ENCODE peak calls at places on chromosomes 12 and 14, in six cellular contexts. K, Z, G, I, S and M are unnamed samples.

GRCh38 chr12:59929091-59929490 is 333.3 kb downstream of the SLC16A7 start:
- DNase-seq in K (no peak), Z (no peak), G (no peak), I (no peak), S (no peak), M (peak; percentile 78)

GRCh38 chr14:31926123-31926522 is 151.0 kb upstream of the ARHGAP5 start:
- DNase-seq in K (no peak), Z (peak; percentile 70), G (no peak), I (no peak), S (no peak), M (no peak)

GRCh38 chr14:31990959-31991541 is 86.1 kb upstream of the ARHGAP5 start:
- DNase-seq in K (no peak), Z (no peak), G (no peak), I (no peak), S (no peak), M (no peak)

GRCh38 chr14:64807588-64807987 is 72.1 kb downstream of the SPTB start:
- DNase-seq in K (peak; percentile 76), Z (no peak), G (no peak), I (no peak), S (no peak), M (no peak)

GRCh38 chr14:93092606-93093556 is 22.8 kb downstream of the ITPK1 start:
- DNase-seq in K (no peak), Z (no peak), G (no peak), I (no peak), S (no peak), M (no peak)

GRCh38 chr12:49728446-49728845 is 12.9 kb upstream of the TMBIM6 start:
- DNase-seq in K (no peak), Z (no peak), G (no peak), I (no peak), S (no peak), M (no peak)

GRCh38 chr12:50642035-50642451 is 121.9 kb upstream of the ATF1 start:
- DNase-seq in K (no peak), Z (no peak), G (no peak), I (no peak), S (no peak), M (no peak)

GRCh38 chr12:12745576-12746211 is 28.5 kb downstream of the CDKN1B start:
- DNase-seq in K (no peak), Z (no peak), G (no peak), I (no peak), S (no peak), M (no peak)

GRCh38 chr12:84920331-84920730 is 7.7 kb upstream of the SLC6A15 start:
- DNase-seq in K (no peak), Z (no peak), G (no peak), I (no peak), S (no peak), M (no peak)

GRCh38 chr12:106386836-106387555 is 29.4 kb downstream of the POLR3B start:
- DNase-seq in K (no peak), Z (no peak), G (no peak), I (no peak), S (no peak), M (no peak)

GRCh38 chr14:100292301-100292775 is 13.9 kb downstream of the SLC25A29 start:
- DNase-seq in K (no peak), Z (no peak), G (no peak), I (no peak), S (no peak), M (no peak)

GRCh38 chr14:104102282-104102914 is 16.9 kb downstream of the ASPG start:
- DNase-seq in K (peak; percentile 9), Z (no peak), G (no peak), I (peak; percentile 45), S (no peak), M (peak; percentile 50)

GRCh38 chr14:69091695-69092094 is 61.2 kb downstream of the DCAF5 start:
- DNase-seq in K (no peak), Z (no peak), G (peak; percentile 72), I (no peak), S (no peak), M (no peak)

GRCh38 chr12:45939759-45940158 is 50.6 kb downstream of the SCAF11 start:
- DNase-seq in K (no peak), Z (no peak), G (no peak), I (no peak), S (no peak), M (no peak)

GRCh38 chr14:53180272-53181221 is 27.4 kb upstream of the DDHD1 start:
- DNase-seq in K (no peak), Z (peak; percentile 91), G (peak; percentile 55), I (no peak), S (no peak), M (no peak)

GRCh38 chr12:69642531-69642930 is 31.8 kb upstream of the LRRC10 start:
- DNase-seq in K (peak; percentile 53), Z (no peak), G (no peak), I (no peak), S (no peak), M (no peak)

GRCh38 chr14:54147285-54147684 is 190.7 kb upstream of the BMP4 start:
- DNase-seq in K (peak; percentile 15), Z (no peak), G (no peak), I (no peak), S (no peak), M (no peak)

GRCh38 chr14:100271247-100271939 is 32.4 kb downstream of the YY1 start:
- DNase-seq in K (no peak), Z (no peak), G (no peak), I (no peak), S (no peak), M (no peak)

GRCh38 chr14:68106456-68106855 is 286.9 kb downstream of the RAD51B start:
- DNase-seq in K (no peak), Z (no peak), G (no peak), I (no peak), S (no peak), M (no peak)

GRCh38 chr12:92827836-92828431 is 101.2 kb downstream of the EEA1 start:
- DNase-seq in K (no peak), Z (peak; percentile 36), G (no peak), I (no peak), S (no peak), M (no peak)

GRCh38 chr12:92829683-92830282 is 99.3 kb downstream of the EEA1 start:
- DNase-seq in K (no peak), Z (no peak), G (no peak), I (no peak), S (no peak), M (no peak)

GRCh38 chr12:92828565-92828964 is 100.5 kb downstream of the EEA1 start:
- DNase-seq in K (no peak), Z (no peak), G (no peak), I (no peak), S (no peak), M (no peak)
- H3K4me3 ChIP-seq in K (no peak overlapping the region), Z (no peak overlapping the region), G (no peak overlapping the region), I (no peak overlapping the region), S (no peak overlapping the region), M (no peak overlapping the region)

GRCh38 chr12:88844426-88844825 is 264.2 kb upstream of the KITLG start:
- DNase-seq in K (no peak), Z (no peak), G (no peak), I (no peak), S (no peak), M (no peak)

GRCh38 chr12:88839486-88839885 is 259.2 kb upstream of the KITLG start:
- DNase-seq in K (no peak), Z (no peak), G (no peak), I (no peak), S (no peak), M (no peak)

GRCh38 chr12:88842314-88842713 is 262.0 kb upstream of the KITLG start:
- DNase-seq in K (no peak), Z (no peak), G (no peak), I (no peak), S (no peak), M (no peak)
- TF ChIP-seq CTCF in K (no peak), Z (no peak), G (no peak), I (no peak), S (no peak), M (no peak)

GRCh38 chr14:91220581-91221000 is 23.9 kb downstream of the GPR68 start:
- DNase-seq in K (no peak), Z (no peak), G (no peak), I (no peak), S (no peak), M (no peak)

GRCh38 chr14:91219505-91220389 is 24.8 kb downstream of the GPR68 start:
- DNase-seq in K (peak; percentile 48), Z (no peak), G (no peak), I (no peak), S (no peak), M (no peak)

GRCh38 chr14:91221270-91221669 is 23.2 kb downstream of the GPR68 start:
- DNase-seq in K (no peak), Z (no peak), G (no peak), I (no peak), S (no peak), M (no peak)

GRCh38 chr14:91225025-91225424 is 19.5 kb downstream of the GPR68 start:
- DNase-seq in K (no peak), Z (no peak), G (no peak), I (no peak), S (no peak), M (no peak)

DNA sequence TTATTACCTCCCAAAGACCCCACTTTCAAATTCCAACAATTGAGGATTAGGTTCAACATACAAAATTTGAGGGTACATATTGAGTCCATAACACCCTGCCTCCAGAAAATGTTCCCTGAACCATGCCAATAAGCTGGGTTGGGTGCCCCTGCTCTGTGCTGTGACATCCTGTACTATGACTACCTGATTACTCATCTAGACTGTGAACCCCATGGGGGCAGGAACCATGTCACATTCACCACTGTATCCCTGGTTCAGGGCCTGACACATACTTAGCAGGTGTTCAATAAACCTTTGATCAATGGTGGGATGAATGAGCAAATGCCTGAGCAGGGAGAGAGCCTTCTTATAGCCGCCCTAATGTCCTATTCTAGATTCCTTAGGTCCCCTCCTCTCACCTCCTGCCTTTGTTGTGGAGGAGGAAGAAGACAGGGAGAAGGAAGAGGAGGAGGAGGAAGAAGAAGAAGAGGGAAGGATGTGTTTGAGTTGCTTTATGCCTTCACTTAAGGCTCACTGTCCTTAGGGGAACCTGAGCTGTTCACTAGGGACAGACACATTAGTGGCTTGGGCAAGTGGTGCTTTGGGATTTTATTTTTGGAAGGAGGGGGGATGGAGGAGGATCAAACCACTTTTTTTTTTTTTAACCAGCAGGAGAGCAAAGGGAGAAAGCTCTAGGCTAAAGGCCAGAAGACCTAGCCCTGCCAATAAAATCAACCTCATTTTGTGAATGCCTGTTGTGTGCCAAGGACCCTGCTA is 21.3 kb downstream of the GPR68 start:
- DNase-seq in K (no peak), Z (no peak), G (no peak), I (no peak), S (no peak), M (no peak)
- H3K4me1 ChIP-seq in K (peaks cover 51% of the 10 kb centered on the region), Z (no peaks in the 10 kb centered on the region), G (peaks cover 18% of the 10 kb centered on the region), I (no peaks in the 10 kb centered on the region), S (no peaks in the 10 kb centered on the region), M (peaks cover 5% of the 10 kb centered on the region)

GRCh38 chr12:91108196-91108595 is 3.1 kb downstream of the LUM start:
- DNase-seq in K (no peak), Z (no peak), G (no peak), I (no peak), S (no peak), M (no peak)
- H3K4me3 ChIP-seq in K (peak overlapping the region; percentile 53), Z (no peak overlapping the region), G (no peak overlapping the region), I (no peak overlapping the region), S (peak overlapping the region; percentile 32), M (no peak overlapping the region)